ENCODE peak calls at places on chromosome 1, in seven cellular contexts. E, F, J, U, A, N and V are unnamed samples.

GRCh38 chr1:192087334-192087733 is 70.9 kb upstream of the RGS18 start:
- DNase-seq in E (no peak), F (no peak), J (no peak), U (no peak), A (no peak), N (no peak), V (no peak)

GRCh38 chr1:208358681-208359080 is 114.5 kb upstream of the PLXNA2 start:
- DNase-seq in E (no peak), F (no peak), J (no peak), U (no peak), A (no peak), N (no peak), V (no peak)

GRCh38 chr1:73401666-73402065 is 796.3 kb downstream of the LRRIQ3 start:
- DNase-seq in E (no peak), F (no peak), J (no peak), U (no peak), A (no peak), N (no peak), V (no peak)

GRCh38 chr1:116572079-116572478 is 1.3 kb upstream of the CD58 start:
- DNase-seq in E (no peak), F (no peak), J (no peak), U (no peak), A (no peak), N (no peak), V (no peak)

GRCh38 chr1:13585996-13586395 is 2.4 kb downstream of the PDPN start:
- DNase-seq in E (no peak), F (no peak), J (no peak), U (no peak), A (no peak), N (no peak), V (no peak)

GRCh38 chr1:207454046-207454964 is at the start of gene CR2:
- DNase-seq in E (no peak), F (no peak), J (no peak), U (peak), A (peak), N (peak), V (peak)

GRCh38 chr1:222068937-222069336 is 327.0 kb upstream of the DUSP10 start:
- DNase-seq in E (peak), F (no peak), J (no peak), U (no peak), A (no peak), N (no peak), V (no peak)

GRCh38 chr1:156245451-156246232 is 2.2 kb downstream of the PAQR6 start:
- DNase-seq in E (no peak), F (no peak), J (no peak), U (no peak), A (no peak), N (peak), V (peak)

GRCh38 chr1:5995871-5996630 is 3.8 kb upstream of the NPHP4 start:
- DNase-seq in E (no peak), F (no peak), J (no peak), U (no peak), A (no peak), N (no peak), V (no peak)

GRCh38 chr1:5992814-5993552 is 758 bp upstream of the NPHP4 start:
- DNase-seq in E (no peak), F (no peak), J (no peak), U (no peak), A (peak), N (no peak), V (peak)

GRCh38 chr1:5996641-5997270 is 4.5 kb upstream of the NPHP4 start:
- DNase-seq in E (no peak), F (no peak), J (no peak), U (no peak), A (no peak), N (no peak), V (no peak)

GRCh38 chr1:5993553-5994510 is 1.6 kb upstream of the NPHP4 start:
- DNase-seq in E (no peak), F (no peak), J (no peak), U (no peak), A (peak), N (no peak), V (no peak)

DNA sequence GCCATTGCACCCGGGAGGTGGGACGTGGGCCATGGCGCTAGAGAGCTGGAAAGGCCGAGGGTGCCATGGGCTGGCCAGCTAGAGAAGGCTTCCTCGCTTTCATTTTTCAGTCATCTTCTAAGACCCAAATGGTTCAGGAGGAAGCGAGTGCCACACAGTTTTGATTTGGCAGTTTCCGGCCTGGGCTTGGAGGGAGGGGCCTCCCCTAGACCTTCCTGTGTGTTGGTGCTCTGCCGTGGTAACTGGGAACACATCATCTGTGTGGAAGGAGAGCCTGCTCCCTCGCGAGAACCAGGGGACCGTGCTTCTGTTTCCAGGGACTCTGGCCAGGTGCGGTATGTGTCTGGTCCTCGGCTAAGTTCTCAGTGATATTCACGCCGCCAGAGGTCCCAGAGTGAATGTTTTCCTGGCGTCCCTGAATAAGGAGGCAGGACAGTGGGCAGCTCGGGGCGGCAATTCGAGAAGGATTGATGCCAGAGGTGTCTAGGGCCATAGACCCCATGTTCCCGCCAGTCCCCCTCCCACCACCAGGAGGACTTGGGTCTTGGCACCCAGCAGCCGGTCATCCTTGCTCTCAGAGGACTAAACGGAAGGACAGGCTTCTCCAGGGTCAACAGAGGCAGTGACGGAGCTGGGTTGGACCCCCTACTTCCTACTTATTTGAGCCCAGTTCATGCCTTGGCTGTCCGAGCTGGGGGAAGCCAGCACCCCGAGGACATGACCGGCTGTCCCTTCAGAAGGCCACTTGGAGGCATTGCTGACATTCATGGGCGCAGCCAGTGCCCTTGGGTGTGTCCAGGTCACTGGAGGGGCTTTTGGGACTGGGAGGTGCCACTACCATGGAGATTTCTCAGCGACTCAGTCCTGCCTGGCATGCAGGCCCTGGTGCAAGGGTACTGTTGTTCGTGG is 2.7 kb upstream of the NPHP4 start:
- DNase-seq in E (no peak), F (no peak), J (no peak), U (no peak), A (no peak), N (no peak), V (peak)
- TF ChIP-seq CTCF in E (peak), F (no peak), J (no peak), U (no peak), A (no peak), N (peak), V (peak)

GRCh38 chr1:17739050-17739449 is 16.1 kb upstream of the ACTL8 start:
- DNase-seq in E (no peak), F (no peak), J (no peak), U (no peak), A (no peak), N (no peak), V (no peak)
- TF ChIP-seq CTCF in E (no peak), F (no peak), J (no peak), U (no peak), A (no peak), N (no peak), V (no peak)

DNA sequence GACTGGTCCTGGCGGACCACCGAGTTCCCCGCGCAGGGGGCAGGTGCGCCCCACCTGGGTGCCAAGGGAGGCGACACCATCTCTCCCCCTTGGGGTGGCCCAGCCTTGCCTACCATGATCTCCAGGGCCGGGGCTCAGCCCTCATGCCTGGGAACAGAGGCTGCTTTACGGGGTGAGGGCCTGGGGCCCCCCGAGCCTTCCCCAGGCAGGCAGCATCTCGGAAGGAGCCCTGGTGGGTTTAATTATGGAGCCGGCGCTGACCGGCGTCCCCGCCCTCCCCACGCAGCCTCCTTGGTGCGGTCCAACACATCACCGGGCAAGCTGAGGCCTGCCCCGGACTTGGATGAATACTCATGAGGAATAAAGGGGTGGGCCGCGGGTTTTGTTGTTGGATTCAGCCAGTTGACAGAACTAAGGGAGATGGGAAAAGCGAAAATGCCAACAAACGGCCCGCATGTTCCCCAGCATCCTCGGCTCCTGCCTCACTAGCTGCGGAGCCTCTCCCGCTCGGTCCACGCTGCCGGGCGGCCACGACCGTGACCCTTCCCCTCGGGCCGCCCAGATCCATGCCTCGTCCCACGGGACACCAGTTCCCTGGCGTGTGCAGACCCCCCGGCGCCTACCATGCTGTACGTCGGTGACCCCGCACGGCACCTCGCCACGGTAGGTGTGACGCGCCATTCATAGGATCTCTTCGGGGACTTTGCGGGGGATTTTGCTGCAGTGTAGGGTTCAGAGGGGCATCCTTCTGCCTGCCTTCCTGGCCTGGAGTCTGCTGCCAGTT is 38.2 kb downstream of the TP73 start:
- DNase-seq in E (no peak), F (no peak), J (no peak), U (no peak), A (no peak), N (no peak), V (no peak)
- TF ChIP-seq CTCF in E (no peak), F (no peak), J (no peak), U (no peak), A (no peak), N (no peak), V (no peak)

DNA sequence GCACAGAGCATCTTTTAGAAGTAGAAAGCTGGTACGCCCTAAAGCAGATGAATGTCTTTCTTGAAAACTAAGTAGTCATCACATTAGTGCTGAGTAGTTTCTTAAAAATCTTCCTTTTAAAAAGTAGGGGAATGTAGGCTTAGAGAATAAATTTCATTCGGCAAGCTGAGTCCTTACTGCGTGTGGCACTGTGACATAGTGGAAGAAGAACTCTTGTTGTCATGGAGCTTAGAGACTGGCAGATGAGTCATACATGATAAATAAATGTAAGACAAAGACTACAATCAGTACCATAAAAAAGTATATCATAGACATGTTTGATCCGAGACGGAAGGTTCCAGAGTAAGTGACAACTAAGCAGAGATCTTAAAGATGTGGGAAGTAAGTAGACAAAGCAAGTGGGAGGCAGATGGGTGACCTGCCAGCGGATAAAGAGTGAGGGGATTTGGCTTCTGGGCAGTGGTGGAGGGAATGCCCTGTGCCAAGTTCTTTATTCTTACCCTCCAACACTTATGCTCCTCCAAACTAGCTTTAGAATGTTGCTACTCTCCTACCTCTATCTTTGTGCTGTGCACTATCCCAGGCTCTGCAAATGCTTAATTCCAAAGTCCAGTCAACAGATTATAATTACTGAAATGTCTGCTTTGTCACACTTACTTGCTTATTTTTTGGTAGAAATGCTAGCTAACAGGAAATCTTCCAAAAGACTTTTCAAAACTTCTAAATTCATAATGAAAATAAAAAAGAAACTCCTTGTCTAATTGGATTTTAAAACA is 608.5 kb upstream of the USP24 start:
- DNase-seq in E (no peak), F (no peak), J (no peak), U (no peak), A (no peak), N (peak), V (no peak)
- TF ChIP-seq CTCF in E (no peak), F (no peak), J (no peak), U (no peak), A (no peak), N (no peak), V (no peak)

GRCh38 chr1:159970932-159971342 is 16.9 kb upstream of the SLAMF9 start:
- DNase-seq in E (no peak), F (no peak), J (no peak), U (peak), A (no peak), N (no peak), V (no peak)
- TF ChIP-seq CTCF in E (no peak), F (no peak), J (no peak), U (no peak), A (no peak), N (no peak), V (no peak)

GRCh38 chr1:185111873-185112272 is 44.9 kb downstream of the TRMT1L start:
- DNase-seq in E (no peak), F (no peak), J (no peak), U (no peak), A (no peak), N (no peak), V (no peak)

GRCh38 chr1:185112343-185112742 is 44.4 kb downstream of the TRMT1L start:
- DNase-seq in E (no peak), F (no peak), J (no peak), U (no peak), A (no peak), N (no peak), V (no peak)

GRCh38 chr1:185108324-185108723 is 48.4 kb downstream of the TRMT1L start:
- DNase-seq in E (no peak), F (no peak), J (no peak), U (no peak), A (peak), N (peak), V (no peak)

DNA sequence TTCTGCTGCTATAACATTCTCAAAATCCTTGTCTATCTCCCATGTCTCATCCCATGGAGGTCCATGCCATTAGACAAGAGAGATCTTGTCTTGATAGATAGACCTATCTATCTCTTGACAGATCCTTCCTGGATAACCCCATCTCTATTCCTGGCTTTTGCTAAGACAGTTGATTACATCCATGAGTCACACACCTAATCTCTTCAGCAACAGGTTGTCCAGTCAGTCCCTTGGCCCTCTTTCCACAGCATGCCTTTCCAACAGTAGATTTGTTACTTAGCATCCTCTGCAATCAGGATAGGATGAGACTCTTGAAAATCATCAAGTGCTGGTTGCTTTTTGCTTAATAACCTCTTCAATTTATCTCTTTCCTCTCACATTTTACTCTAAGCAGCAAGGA is 46.6 kb downstream of the TRMT1L start:
- DNase-seq in E (no peak), F (no peak), J (no peak), U (no peak), A (no peak), N (no peak), V (no peak)
- TF ChIP-seq CTCF in E (no peak), F (no peak), J (no peak), U (no peak), A (no peak), N (no peak), V (no peak)

GRCh38 chr1:174465855-174466254 is 18.1 kb downstream of the GPR52 start:
- DNase-seq in E (no peak), F (no peak), J (no peak), U (no peak), A (no peak), N (no peak), V (no peak)
- TF ChIP-seq CTCF in E (no peak), F (no peak), J (no peak), U (no peak), A (no peak), N (no peak), V (no peak)